ENCODE peak calls at places on chromosomes 4 and X, in seven cellular contexts. K is CD8-positive, alpha-beta T cell; E is heart left ventricle; S is RWPE2; X is testis; A is uterus; Z is mammary epithelial cell. G is an unnamed sample. For H3K4me1, the result is how much of the 10 kb centered on the place peaks cover.

GRCh38 chr4:41927761-41928499 is 7.3 kb upstream of the TMEM33 start:
- DNase-seq in K (no peak), E (no peak), S (no peak), X (no peak), A (no peak), Z (no peak), G (no peak)

GRCh38 chr4:33411182-33411581 is 2691.0 kb downstream of the PCDH7 start:
- DNase-seq in K (no peak), E (no peak), S (no peak), X (no peak), A (no peak), Z (no peak), G (no peak)

GRCh38 chrX:38108364-38108763 is 102.0 kb downstream of the SYTL5 start:
- DNase-seq in K (no peak), E (no peak), S (no peak), X (no peak), A (no peak), Z (no peak), G (no peak)

GRCh38 chr4:174592985-174593335 is 70.7 kb upstream of the HPGD start:
- DNase-seq in K (no peak), E (no peak), S (no peak), X (no peak), A (no peak), Z (peak), G (no peak)

GRCh38 chr4:188127157-188127874 is 11.9 kb upstream of the TRIML1 start:
- DNase-seq in K (no peak), E (no peak), S (no peak), X (no peak), A (no peak), Z (peak), G (no peak)

GRCh38 chr4:54268151-54268550 is 39.1 kb downstream of the PDGFRA start:
- DNase-seq in K (no peak), E (no peak), S (no peak), X (no peak), A (no peak), Z (peak), G (no peak)

GRCh38 chr4:186008057-186008456 is 60.9 kb upstream of the TLR3 start:
- DNase-seq in K (no peak), E (no peak), S (no peak), X (no peak), A (no peak), Z (no peak), G (no peak)

GRCh38 chrX:49844622-49845021 is 15.5 kb downstream of the PAGE4 start:
- DNase-seq in K (no peak), E (no peak), S (no peak), X (no peak), A (no peak), Z (no peak), G (no peak)

GRCh38 chrX:120429776-120430535 is 39.1 kb downstream of the LAMP2 start:
- DNase-seq in K (no peak), E (no peak), S (no peak), X (no peak), A (no peak), Z (no peak), G (no peak)

GRCh38 chrX:71996138-71996537 is 85.5 kb downstream of the NHSL2 start:
- DNase-seq in K (no peak), E (no peak), S (no peak), X (no peak), A (no peak), Z (no peak), G (no peak)

GRCh38 chrX:118760025-118760424 is 32.6 kb downstream of the IL13RA1 start:
- DNase-seq in K (no peak), E (no peak), S (no peak), X (no peak), A (no peak), Z (no peak), G (no peak)

GRCh38 chr4:29073571-29073970 is 1646.6 kb upstream of the PCDH7 start:
- DNase-seq in K (no peak), E (no peak), S (no peak), X (no peak), A (no peak), Z (no peak), G (no peak)

GRCh38 chrX:30219372-30219771 is 4.0 kb downstream of the MAGEB2 start:
- DNase-seq in K (no peak), E (no peak), S (no peak), X (no peak), A (no peak), Z (no peak), G (peak)

GRCh38 chr4:84887824-84888223 is 78.7 kb downstream of the WDFY3 start:
- DNase-seq in K (no peak), E (no peak), S (no peak), X (no peak), A (no peak), Z (peak), G (no peak)

GRCh38 chr4:82437285-82438005 is 7.1 kb downstream of the ENOPH1 start:
- DNase-seq in K (no peak), E (no peak), S (peak), X (no peak), A (no peak), Z (peak), G (no peak)

GRCh38 chrX:15856580-15856979 is 2.0 kb upstream of the AP1S2 start:
- DNase-seq in K (no peak), E (no peak), S (no peak), X (no peak), A (no peak), Z (no peak), G (no peak)

GRCh38 chrX:120769576-120770341 is 105.9 kb downstream of the CT47B1 start:
- DNase-seq in K (no peak), E (no peak), S (no peak), X (no peak), A (no peak), Z (peak), G (no peak)

GRCh38 chr4:11748169-11748872 is 319.6 kb upstream of the HS3ST1 start:
- DNase-seq in K (no peak), E (no peak), S (no peak), X (no peak), A (no peak), Z (peak), G (no peak)

GRCh38 chrX:40209951-40210617 is 112.3 kb upstream of the BCOR start:
- DNase-seq in K (no peak), E (no peak), S (no peak), X (no peak), A (no peak), Z (peak), G (no peak)

DNA sequence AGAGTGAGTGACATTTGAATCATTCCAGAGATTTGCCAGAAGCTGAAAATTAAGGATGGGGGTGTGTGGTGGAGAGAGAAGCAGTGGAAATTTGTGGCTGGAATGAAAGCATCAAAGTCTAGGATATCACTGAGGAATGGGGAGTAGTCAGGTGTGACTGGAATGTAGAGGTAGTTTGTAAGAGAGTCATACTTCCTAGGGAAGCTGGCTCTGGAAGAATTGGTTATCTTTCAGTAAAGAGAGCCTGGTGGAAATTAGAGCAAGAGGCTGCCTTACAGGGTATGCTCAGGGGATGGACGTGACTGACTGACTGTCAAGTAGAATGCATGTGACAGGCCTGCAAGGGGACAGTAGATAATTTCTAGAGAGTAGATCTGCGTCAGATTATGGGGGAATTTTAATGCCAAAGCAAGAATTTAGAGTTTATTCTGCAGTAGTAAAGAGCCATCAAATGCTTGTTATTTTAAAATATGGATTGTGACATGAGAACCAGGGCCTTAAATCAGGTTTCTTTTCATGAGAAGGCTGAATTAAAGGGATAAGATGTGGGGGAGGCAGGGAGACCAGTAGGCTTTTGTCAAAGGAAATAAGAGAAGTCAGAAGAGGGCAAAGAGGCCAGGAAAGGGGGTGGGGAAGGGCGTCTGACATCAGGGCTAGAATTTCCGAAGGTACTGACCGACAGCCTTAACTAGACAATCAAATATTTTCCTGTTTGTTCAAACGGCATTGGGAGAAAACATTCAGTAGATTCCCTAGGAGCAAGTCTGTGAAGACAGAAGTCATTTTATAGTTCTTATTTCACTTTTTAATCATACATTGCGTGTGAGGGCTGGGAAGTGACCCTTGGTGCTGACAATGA is 109.9 kb downstream of the AFF1 start:
- DNase-seq in K (no peak), E (no peak), S (no peak), X (no peak), A (no peak), Z (no peak), G (no peak)
- H3K4me1 ChIP-seq in K (under half), E (half or more), S (under half), X (under half), A (under half), Z (under half), G (under half)

DNA sequence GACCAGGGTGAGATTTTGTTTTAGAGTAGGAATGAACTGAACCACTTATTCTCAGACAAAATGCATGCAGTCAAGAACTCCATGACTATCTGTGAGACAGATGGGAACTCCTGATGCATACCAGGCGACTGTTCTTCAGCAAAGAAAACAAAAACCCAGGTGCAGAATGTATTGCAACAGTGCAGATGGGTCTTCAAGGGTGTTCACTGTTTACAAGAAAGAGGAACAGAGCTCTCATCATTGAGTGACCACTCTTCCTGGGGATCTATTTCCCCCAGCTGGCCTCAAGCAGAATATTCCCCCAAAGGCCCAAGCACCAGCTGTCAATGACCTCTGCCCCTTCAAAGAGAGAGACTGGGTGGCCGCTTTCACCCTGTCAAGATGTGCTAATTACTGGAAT is 39.7 kb upstream of the BMP3 start:
- DNase-seq in K (no peak), E (no peak), S (no peak), X (no peak), A (no peak), Z (no peak), G (peak)
- H3K27ac ChIP-seq in K (no peak), E (no peak), S (no peak), X (no peak), A (no peak), Z (no peak), G (no peak)

DNA sequence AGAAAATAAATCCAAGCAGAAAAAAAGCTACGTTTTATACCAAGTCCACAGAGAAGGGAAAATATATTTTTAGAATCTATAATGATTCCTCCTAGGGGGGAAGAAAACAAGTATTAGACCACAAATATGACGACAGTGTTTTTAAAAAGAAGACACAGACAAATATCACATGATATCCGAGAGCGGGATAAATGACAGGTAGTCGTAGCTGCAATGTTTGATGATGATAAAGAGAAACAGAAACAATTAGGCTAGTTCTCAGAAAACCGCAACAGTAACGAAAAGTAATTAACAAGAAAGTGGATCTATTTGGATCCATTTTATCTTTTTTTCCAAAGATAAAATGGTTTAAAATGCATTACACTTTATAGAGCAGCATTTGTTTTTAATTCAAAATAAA is 918 bp downstream of the HAUS3 start:
- DNase-seq in K (no peak), E (no peak), S (no peak), X (no peak), A (no peak), Z (no peak), G (no peak)
- H3K4me1 ChIP-seq in K (under half), E (half or more), S (under half), X (under half), A (under half), Z (under half), G (under half)

DNA sequence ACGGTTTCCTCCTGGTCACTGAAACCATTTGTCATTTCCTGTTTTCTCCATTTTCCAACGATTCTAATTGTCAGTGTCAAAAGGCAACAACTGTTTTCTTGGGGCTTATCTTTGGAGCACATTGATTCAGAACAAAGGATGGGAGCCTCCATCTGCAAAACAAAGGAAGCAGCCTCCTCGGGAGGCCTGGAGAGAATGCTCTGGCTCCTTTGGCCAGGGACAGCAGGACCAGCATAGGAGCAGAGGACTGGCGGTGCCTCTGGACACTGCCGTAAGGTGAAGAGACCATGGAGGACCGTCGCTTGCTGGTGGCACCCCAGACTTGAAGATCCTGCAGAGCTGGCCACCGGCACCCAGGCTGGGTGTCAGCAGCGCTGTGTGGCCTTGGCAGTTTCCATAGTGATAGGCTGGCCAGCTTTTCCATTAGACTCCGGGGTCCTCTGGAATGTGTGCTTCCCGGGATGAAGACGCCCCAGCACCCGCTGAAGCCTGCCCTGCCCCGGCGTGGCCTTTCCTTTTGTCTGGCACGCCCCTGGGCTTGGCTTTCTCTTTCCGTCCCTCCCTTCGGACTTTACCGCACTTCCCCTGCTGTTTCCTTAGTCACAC is 61.1 kb upstream of the MTM1 start:
- DNase-seq in K (no peak), E (peak), S (no peak), X (no peak), A (no peak), Z (no peak), G (peak)
- H3K27ac ChIP-seq in K (no peak), E (peak), S (no peak), X (peak), A (peak), Z (no peak), G (peak)

GRCh38 chrX:123580871-123581270 is 152.0 kb downstream of the THOC2 start:
- DNase-seq in K (no peak), E (no peak), S (no peak), X (no peak), A (no peak), Z (no peak), G (no peak)

DNA sequence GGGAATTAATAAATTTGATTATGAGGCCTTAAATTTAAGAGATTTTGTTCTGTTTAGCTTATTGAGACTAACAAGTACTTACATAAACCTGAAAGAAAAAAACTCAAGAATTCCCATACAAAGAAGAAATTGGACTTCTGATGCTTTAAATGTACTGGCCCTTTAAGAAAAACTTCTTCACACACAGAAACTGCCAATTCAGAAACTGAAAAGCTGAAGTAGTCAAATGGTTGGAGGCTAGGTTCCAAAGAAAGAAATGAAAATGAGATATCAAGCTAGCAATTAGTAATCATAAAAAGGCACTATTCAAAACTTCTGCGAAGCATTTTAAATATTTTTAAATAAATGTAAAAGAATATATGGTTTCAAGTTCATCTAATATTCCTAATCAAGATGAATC is 151.3 kb downstream of the THOC2 start:
- DNase-seq in K (no peak), E (no peak), S (no peak), X (no peak), A (no peak), Z (no peak), G (no peak)
- H3K4me1 ChIP-seq in K (under half), E (under half), S (under half), X (under half), A (under half), Z (under half), G (under half)

GRCh38 chr4:99945718-99946345 is 586 bp downstream of the DNAJB14 start:
- DNase-seq in K (no peak), E (no peak), S (no peak), X (no peak), A (no peak), Z (peak), G (no peak)

GRCh38 chr4:99946346-99947189 is at the start of gene DNAJB14:
- DNase-seq in K (peak), E (peak), S (peak), X (peak), A (peak), Z (peak), G (peak)

GRCh38 chr4:99947190-99947578 is 766 bp upstream of the DNAJB14 start:
- DNase-seq in K (no peak), E (no peak), S (no peak), X (no peak), A (no peak), Z (no peak), G (no peak)

GRCh38 chr4:99949034-99949998 is 759 bp downstream of the H2AZ1 start:
- DNase-seq in K (peak), E (peak), S (peak), X (peak), A (peak), Z (peak), G (peak)

GRCh38 chr4:99947608-99948007 is 1.2 kb upstream of the DNAJB14 start:
- DNase-seq in K (no peak), E (no peak), S (no peak), X (no peak), A (no peak), Z (no peak), G (no peak)
- H3K27ac ChIP-seq in K (peak), E (peak), S (peak), X (peak), A (peak), Z (peak), G (no peak)

DNA sequence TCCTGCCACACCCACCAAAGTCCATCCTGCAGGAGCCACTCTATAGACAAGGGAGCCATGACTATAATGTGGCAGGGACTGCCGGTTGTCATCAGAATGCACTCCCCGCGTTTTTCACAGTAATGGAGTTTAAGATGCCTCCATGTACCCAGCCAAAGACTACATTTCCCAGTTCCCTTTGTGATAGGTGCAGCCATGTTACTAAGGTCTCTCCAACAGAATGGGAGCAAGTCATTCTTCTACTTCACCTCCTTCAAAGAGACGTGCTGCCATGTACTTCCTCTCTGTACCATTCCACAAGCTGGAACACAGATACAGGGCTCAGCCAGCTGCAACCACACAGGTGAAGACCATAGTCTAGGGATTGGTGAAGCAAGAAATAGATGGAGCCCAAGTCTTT is 126.7 kb downstream of the CORIN start:
- DNase-seq in K (no peak), E (no peak), S (no peak), X (no peak), A (no peak), Z (no peak), G (no peak)
- H3K4me1 ChIP-seq in K (under half), E (under half), S (under half), X (under half), A (under half), Z (under half), G (under half)